ENCODE peak calls at places on chromosomes 5 and 9, in eight cellular contexts. U is NCI-H1092; S is erythroblast; B is NCI-H2107; E is globus pallidus; N is stimulated activated CD4-positive, alpha-beta T cell treated with anti-CD3 and anti-CD28 coated beads, Interleukin-2, amount 100 ng/mL, for 24 hours; Z is naive thymus-derived CD4-positive, alpha-beta T cell; C is activated T-helper 1 cell treated with anti-CD3 and anti-CD28 coated beads, Interleukin-2, amount 50 U/mL, for 16 hours. R is an unnamed sample.

GRCh38 chr5:91443761-91444467 is 60.8 kb upstream of the ARRDC3 start:
- DNase-seq in B (no peak), S (no peak), E (no peak), Z (no peak), U (no peak), C (no peak), N (no peak), R (no peak)

GRCh38 chr5:87185838-87186237 is 81.8 kb upstream of the RASA1 start:
- DNase-seq in N (no peak), Z (no peak), C (no peak), E (no peak), B (no peak), U (no peak), S (no peak), R (no peak)

GRCh38 chr5:28576022-28576421 is 1537.6 kb upstream of the CDH9 start:
- DNase-seq in S (no peak), E (no peak), C (no peak), B (no peak), N (no peak), Z (no peak), U (no peak), R (peak; percentile 48)

GRCh38 chr5:31052937-31053658 is 140.4 kb upstream of the CDH6 start:
- DNase-seq in U (no peak), S (no peak), C (no peak), N (no peak), B (no peak), E (no peak), Z (no peak), R (no peak)

GRCh38 chr5:122030251-122030650 is 47.8 kb downstream of the LOX start:
- DNase-seq in U (no peak), B (no peak), Z (no peak), C (no peak), S (no peak), E (no peak), N (no peak), R (no peak)

GRCh38 chr5:60366489-60366888 is 333.5 kb downstream of the DEPDC1B start:
- DNase-seq in S (no peak), N (no peak), C (no peak), B (no peak), Z (no peak), U (no peak), E (no peak), R (no peak)

GRCh38 chr5:26553079-26553478 is 485.3 kb downstream of the CDH9 start:
- DNase-seq in C (no peak), Z (no peak), S (no peak), E (no peak), B (peak; percentile 65), N (no peak), U (peak; percentile 92), R (no peak)

GRCh38 chr9:76658510-76659231 is 105.6 kb upstream of the PCA3 start:
- DNase-seq in C (no peak), S (peak; percentile 65), B (no peak), N (no peak), U (peak; percentile 5), E (no peak), Z (no peak), R (peak; percentile 85)

GRCh38 chr5:96572864-96573512 is 89.2 kb upstream of the CAST start:
- DNase-seq in E (no peak), B (no peak), N (no peak), U (no peak), S (no peak), C (no peak), Z (no peak), R (no peak)

GRCh38 chr5:54785729-54786548 is 199.5 kb downstream of the ESM1 start:
- DNase-seq in E (peak; percentile 75), U (no peak), N (no peak), Z (no peak), C (no peak), S (peak; percentile 88), B (no peak), R (peak; percentile 92)

GRCh38 chr9:28868224-28868623 is 1294.9 kb upstream of the C9orf72 start:
- DNase-seq in B (no peak), E (no peak), C (no peak), U (no peak), N (no peak), S (no peak), Z (no peak), R (peak; percentile 14)

GRCh38 chr5:141420855-141421488 is at the start of gene PCDHGA11:
- DNase-seq in U (no peak), Z (no peak), E (no peak), N (peak; percentile 42), B (no peak), C (no peak), S (peak; percentile 60), R (peak; percentile 73)

GRCh38 chr5:110414360-110414759 is 312.1 kb downstream of the TMEM232 start:
- DNase-seq in Z (no peak), N (no peak), U (no peak), S (no peak), B (no peak), C (no peak), E (peak; percentile 7), R (peak; percentile 44)

GRCh38 chr9:130343445-130343918 is 77.9 kb downstream of the HMCN2 start:
- DNase-seq in Z (no peak), S (no peak), E (no peak), U (no peak), C (peak; percentile 2), B (no peak), N (peak; percentile 50), R (peak; percentile 35)

GRCh38 chr5:140005145-140005591 is 37.9 kb downstream of the NRG2 start:
- DNase-seq in Z (no peak), S (no peak), E (no peak), U (no peak), C (no peak), B (no peak), N (no peak), R (no peak)

GRCh38 chr9:137435980-137436760 is 5.0 kb downstream of the ENTPD8 start:
- DNase-seq in E (no peak), N (no peak), S (no peak), Z (no peak), B (no peak), C (no peak), U (no peak), R (peak; percentile 77)

GRCh38 chr5:71865202-71865601 is 146.1 kb downstream of the CARTPT start:
- DNase-seq in Z (no peak), B (no peak), U (no peak), E (no peak), S (no peak), C (no peak), N (no peak), R (no peak)

GRCh38 chr5:168683247-168683926 is 104.2 kb upstream of the PANK3 start:
- DNase-seq in Z (peak; percentile 26), C (no peak), B (no peak), U (no peak), E (no peak), N (peak; percentile 24), S (no peak), R (peak; percentile 9)

GRCh38 chr9:134025606-134026541 is 593 bp downstream of the BRD3OS start:
- DNase-seq in Z (peak; percentile 51), U (peak; percentile 32), B (no peak), E (peak; percentile 36), S (peak; percentile 44), N (peak; percentile 52), C (peak; percentile 30), R (peak; percentile 36)

GRCh38 chr9:99037768-99038167 is 67.1 kb upstream of the TGFBR1 start:
- DNase-seq in Z (no peak), S (no peak), U (no peak), N (no peak), B (no peak), C (no peak), E (no peak), R (no peak)

GRCh38 chr5:177397875-177398390 is 2.5 kb downstream of the PFN3 start:
- DNase-seq in Z (no peak), U (no peak), E (no peak), C (no peak), S (no peak), N (no peak), B (no peak), R (no peak)

GRCh38 chr9:116979461-116979860 is 292.4 kb downstream of the TRIM32 start:
- DNase-seq in Z (no peak), C (no peak), S (no peak), U (no peak), B (no peak), N (no peak), E (no peak), R (peak; percentile 7)

GRCh38 chr9:703392-703791 is 138.1 kb upstream of the DMRT1 start:
- DNase-seq in B (no peak), S (no peak), C (no peak), E (no peak), N (no peak), Z (no peak), U (no peak), R (no peak)